ENCODE peak calls at places on chromosomes 11 and 22, in ten cellular contexts. G is lower leg skin; L is RCC 7860; H is omental fat pad; B is effector memory CD4-positive, alpha-beta T cell; F is left ventricle myocardium inferior; S is activated CD4-positive, alpha-beta T cell treated with anti-CD3 and anti-CD28 coated beads, Interleukin-2, amount 50 U/mL, for 24 hours; M is thoracic aorta; Q is activated effector memory CD4-positive, alpha-beta T cell treated with anti-CD3 and anti-CD28 coated beads, Interleukin-2, amount 50 U/mL, for 16 hours; A is foreskin fibroblast. N is an unnamed sample.

GRCh38 chr22:23149743-23150238 is 4.5 kb downstream of the RAB36 start:
- DNase-seq in G (no peak), L (no peak), H (no peak), B (no peak), F (no peak), S (no peak), M (no peak), Q (no peak), A (no peak), N (no peak)

GRCh38 chr11:66414120-66414934 is 6.5 kb upstream of the NPAS4 start:
- DNase-seq in G (no peak), L (no peak), H (no peak), B (no peak), F (no peak), S (no peak), M (no peak), Q (no peak), A (no peak), N (no peak)

GRCh38 chr11:112516261-112516660 is 255.6 kb upstream of the PLET1 start:
- DNase-seq in G (no peak), L (no peak), H (no peak), B (no peak), F (no peak), S (no peak), M (no peak), Q (no peak), A (no peak), N (no peak)

GRCh38 chr11:65719887-65720236 is 736 bp downstream of the RNASEH2C start:
- DNase-seq in G (no peak), L (no peak), H (no peak), B (no peak), F (no peak), S (no peak), M (no peak), Q (peak), A (peak), N (no peak)

GRCh38 chr11:132311703-132312102 is 941.3 kb downstream of the NTM start:
- DNase-seq in G (no peak), L (no peak), H (no peak), B (no peak), F (no peak), S (no peak), M (no peak), Q (no peak), A (no peak), N (no peak)

GRCh38 chr11:13118194-13118593 is 109.1 kb downstream of the RASSF10 start:
- DNase-seq in G (no peak), L (peak), H (no peak), B (no peak), F (no peak), S (no peak), M (no peak), Q (no peak), A (peak), N (no peak)

GRCh38 chr11:64759722-64760719 is at the start of gene PYGM:
- DNase-seq in G (no peak), L (no peak), H (no peak), B (no peak), F (peak), S (no peak), M (peak), Q (peak), A (no peak), N (no peak)

GRCh38 chr11:947744-948143 is 22.1 kb downstream of the AP2A2 start:
- DNase-seq in G (no peak), L (no peak), H (no peak), B (no peak), F (no peak), S (no peak), M (no peak), Q (no peak), A (no peak), N (no peak)

GRCh38 chr11:66857234-66857926 is 516 bp downstream of the LRFN4 start:
- DNase-seq in G (no peak), L (no peak), H (no peak), B (no peak), F (no peak), S (no peak), M (no peak), Q (no peak), A (no peak), N (no peak)

GRCh38 chr11:29481721-29482120 is 535.1 kb downstream of the KCNA4 start:
- DNase-seq in G (no peak), L (no peak), H (no peak), B (no peak), F (no peak), S (no peak), M (no peak), Q (no peak), A (no peak), N (no peak)

GRCh38 chr22:31089101-31090100 is 8.3 kb downstream of the SMTN start:
- DNase-seq in G (no peak), L (no peak), H (no peak), B (no peak), F (no peak), S (no peak), M (no peak), Q (peak), A (no peak), N (no peak)

GRCh38 chr22:42279425-42280020 is 9.1 kb upstream of the TCF20 start:
- DNase-seq in G (no peak), L (no peak), H (no peak), B (no peak), F (peak), S (no peak), M (no peak), Q (peak), A (no peak), N (peak)

GRCh38 chr22:32337015-32337414 is 20.7 kb upstream of the RFPL3 start:
- DNase-seq in G (no peak), L (no peak), H (no peak), B (no peak), F (no peak), S (no peak), M (no peak), Q (no peak), A (no peak), N (no peak)

GRCh38 chr22:40635008-40635939 is 1.2 kb downstream of the MRTFA start:
- DNase-seq in G (no peak), L (no peak), H (no peak), B (no peak), F (peak), S (no peak), M (no peak), Q (no peak), A (no peak), N (no peak)

GRCh38 chr22:31295831-31296230 is 3.5 kb upstream of the PIK3IP1 start:
- DNase-seq in G (no peak), L (no peak), H (no peak), B (no peak), F (no peak), S (no peak), M (no peak), Q (no peak), A (no peak), N (no peak)

GRCh38 chr22:44736581-44737413 is 15.6 kb upstream of the ARHGAP8 start:
- DNase-seq in G (no peak), L (no peak), H (no peak), B (no peak), F (no peak), S (no peak), M (no peak), Q (no peak), A (no peak), N (no peak)

GRCh38 chr22:49583341-49583740 is 244.3 kb downstream of the BRD1 start:
- DNase-seq in G (no peak), L (no peak), H (no peak), B (no peak), F (no peak), S (no peak), M (no peak), Q (no peak), A (no peak), N (no peak)

GRCh38 chr22:31340765-31341247 is 5.3 kb downstream of the PATZ1 start:
- DNase-seq in G (no peak), L (no peak), H (no peak), B (no peak), F (no peak), S (no peak), M (no peak), Q (no peak), A (no peak), N (peak)

GRCh38 chr11:30741039-30741550 is 154.9 kb upstream of the MPPED2 start:
- DNase-seq in G (peak), L (no peak), H (no peak), B (no peak), F (no peak), S (no peak), M (no peak), Q (no peak), A (peak), N (no peak)

GRCh38 chr11:2566223-2567025 is 121.6 kb downstream of the KCNQ1 start:
- DNase-seq in G (no peak), L (no peak), H (no peak), B (no peak), F (peak), S (no peak), M (no peak), Q (peak), A (no peak), N (peak)

GRCh38 chr11:126638663-126639062 is 283.2 kb downstream of the ST3GAL4 start:
- DNase-seq in G (no peak), L (no peak), H (no peak), B (no peak), F (no peak), S (no peak), M (no peak), Q (no peak), A (no peak), N (no peak)

GRCh38 chr22:17726561-17727243 is 47.6 kb downstream of the BID start:
- DNase-seq in G (no peak), L (peak), H (no peak), B (no peak), F (no peak), S (no peak), M (no peak), Q (no peak), A (no peak), N (no peak)